ENCODE peak calls at places on chromosomes 1 and 21, in six cellular contexts. D, H, Y, K, O and J are unnamed samples.

GRCh38 chr1:168728452-168729404 is at the start of gene DPT:
- DNase-seq in H (no peak), K (peak), D (no peak), O (no peak), Y (no peak), J (no peak)

GRCh38 chr1:244862354-244862698 is 2.0 kb downstream of the HNRNPU start:
- DNase-seq in H (no peak), O (peak), Y (no peak), D (no peak), K (no peak), J (no peak)

GRCh38 chr1:223639333-223639749 is 26.2 kb downstream of the CAPN8 start:
- DNase-seq in D (no peak), O (no peak), H (no peak), K (no peak), Y (no peak), J (no peak)

GRCh38 chr1:151992345-151993083 is 1.1 kb downstream of the S100A10 start:
- DNase-seq in H (peak), Y (no peak), D (peak), K (peak), O (no peak), J (peak)

GRCh38 chr1:203797216-203797615 is 1.8 kb downstream of the ZBED6 start:
- DNase-seq in H (no peak), Y (no peak), D (no peak), K (no peak), O (no peak), J (no peak)

GRCh38 chr1:234498448-234499118 is 19.6 kb upstream of the TARBP1 start:
- DNase-seq in D (no peak), O (no peak), H (no peak), K (no peak), Y (no peak), J (no peak)

GRCh38 chr1:33970148-33970825 is 106.4 kb downstream of the HMGB4 start:
- DNase-seq in H (no peak), O (no peak), D (no peak), Y (no peak), K (no peak), J (no peak)

GRCh38 chr21:45048968-45049367 is 25.4 kb upstream of the ADARB1 start:
- DNase-seq in H (no peak), D (no peak), K (no peak), O (no peak), Y (no peak), J (no peak)

GRCh38 chr1:4485398-4485797 is 169.0 kb upstream of the AJAP1 start:
- DNase-seq in O (no peak), Y (no peak), H (no peak), K (no peak), D (no peak), J (no peak)